ENCODE peak calls at places on chromosomes 16 and 17, in four cellular contexts. One of them, this sample, is unnamed. For H3K36me3 and H3K27me3, the result is how much of the 10 kb centered on the place peaks cover.

GRCh38 chr17:36705651-36706436 is 104.5 kb downstream of the MRM1 start:
- DNase-seq in body of pancreas: peak
- DNase-seq in MM.1S: peak
- DNase-seq in effector memory CD4-positive, alpha-beta T cell: peak
- DNase-seq in this sample: no peak

GRCh38 chr17:1058423-1059130 is 61.6 kb downstream of the TIMM22 start:
- DNase-seq in body of pancreas: peak
- DNase-seq in MM.1S: peak
- DNase-seq in effector memory CD4-positive, alpha-beta T cell: no peak
- DNase-seq in this sample: no peak

GRCh38 chr16:4373909-4374742 is 2.5 kb downstream of the VASN start:
- DNase-seq in MM.1S: no peak
- DNase-seq in body of pancreas: peak
- DNase-seq in effector memory CD4-positive, alpha-beta T cell: no peak
- DNase-seq in this sample: no peak

GRCh38 chr16:85910073-85910853 is 11.3 kb downstream of the IRF8 start:
- DNase-seq in MM.1S: no peak
- DNase-seq in body of pancreas: no peak
- DNase-seq in effector memory CD4-positive, alpha-beta T cell: no peak
- DNase-seq in this sample: no peak

GRCh38 chr16:90047714-90048346 is 28.6 kb upstream of the DBNDD1 start:
- DNase-seq in body of pancreas: no peak
- DNase-seq in effector memory CD4-positive, alpha-beta T cell: no peak
- DNase-seq in MM.1S: no peak
- DNase-seq in this sample: no peak

GRCh38 chr16:22386976-22387375 is 12.6 kb upstream of the CDR2 start:
- DNase-seq in MM.1S: no peak
- DNase-seq in body of pancreas: no peak
- DNase-seq in effector memory CD4-positive, alpha-beta T cell: no peak
- DNase-seq in this sample: no peak

GRCh38 chr17:67751101-67752074 is 33.7 kb downstream of the NOL11 start:
- DNase-seq in body of pancreas: no peak
- DNase-seq in effector memory CD4-positive, alpha-beta T cell: no peak
- DNase-seq in MM.1S: no peak
- DNase-seq in this sample: no peak

GRCh38 chr16:426115-426905 is 861 bp downstream of the RAB11FIP3 start:
- DNase-seq in effector memory CD4-positive, alpha-beta T cell: no peak
- DNase-seq in body of pancreas: peak
- DNase-seq in MM.1S: peak
- DNase-seq in this sample: peak

GRCh38 chr17:30207655-30208054 is 27.8 kb downstream of the SLC6A4 start:
- DNase-seq in body of pancreas: no peak
- DNase-seq in effector memory CD4-positive, alpha-beta T cell: no peak
- DNase-seq in MM.1S: no peak
- DNase-seq in this sample: no peak

GRCh38 chr16:58464047-58464915 is 35.7 kb upstream of the NDRG4 start:
- DNase-seq in body of pancreas: no peak
- DNase-seq in MM.1S: no peak
- DNase-seq in effector memory CD4-positive, alpha-beta T cell: no peak
- DNase-seq in this sample: no peak

GRCh38 chr17:39946551-39947330 is 16.1 kb upstream of the GSDMA start:
- DNase-seq in effector memory CD4-positive, alpha-beta T cell: no peak
- DNase-seq in MM.1S: no peak
- DNase-seq in body of pancreas: no peak
- DNase-seq in this sample: no peak

GRCh38 chr16:20349615-20350014 is 2.9 kb downstream of the UMOD start:
- DNase-seq in MM.1S: no peak
- DNase-seq in effector memory CD4-positive, alpha-beta T cell: no peak
- DNase-seq in body of pancreas: no peak
- DNase-seq in this sample: no peak

GRCh38 chr17:37608369-37609169 is 649 bp downstream of the SYNRG start:
- DNase-seq in MM.1S: peak
- DNase-seq in body of pancreas: no peak
- DNase-seq in effector memory CD4-positive, alpha-beta T cell: peak
- DNase-seq in this sample: peak

DNA sequence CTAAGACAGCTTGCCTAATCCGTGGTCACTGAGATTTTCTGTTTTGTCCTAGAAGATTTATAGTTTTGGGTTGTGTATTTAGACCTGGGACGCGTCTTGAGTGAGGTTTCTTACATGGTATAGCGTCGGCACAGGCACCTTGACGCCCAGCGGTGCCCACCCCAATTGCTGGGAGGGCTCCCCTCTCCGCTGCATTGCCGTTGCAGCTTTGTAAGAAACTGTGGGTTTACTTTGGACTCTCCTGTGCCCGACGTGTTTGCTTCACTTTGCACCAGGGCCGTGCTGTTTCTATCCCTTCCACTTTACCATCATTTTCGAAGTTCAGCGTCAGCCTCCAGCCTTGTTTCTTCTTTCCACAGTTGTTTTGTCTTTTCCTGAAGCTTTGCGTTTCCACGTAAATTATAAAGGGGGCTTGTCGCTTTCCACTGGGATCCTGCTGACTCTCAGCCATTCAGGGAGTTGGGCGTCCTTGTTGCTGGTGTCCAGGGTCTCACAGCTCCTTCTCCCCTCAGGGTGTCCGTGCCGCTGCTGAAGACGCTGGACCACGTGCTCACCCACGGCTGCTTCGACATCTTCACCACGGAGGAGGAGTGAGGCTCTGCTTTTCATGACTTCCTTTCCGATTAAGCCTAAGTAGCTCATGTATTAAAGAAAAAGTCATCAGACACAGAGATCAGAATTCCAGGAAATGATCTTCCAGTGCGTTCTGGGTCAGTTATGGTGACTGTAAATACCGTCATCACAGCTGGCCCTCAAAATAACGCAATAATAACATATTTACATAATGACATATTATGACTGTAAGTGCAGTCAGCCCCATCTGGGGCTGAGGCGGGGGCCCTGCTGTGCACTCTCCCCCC is 92.6 kb upstream of the ZNF750 start:
- DNase-seq in effector memory CD4-positive, alpha-beta T cell: no peak
- DNase-seq in MM.1S: no peak
- DNase-seq in body of pancreas: no peak
- DNase-seq in this sample: no peak
- H3K36me3 ChIP-seq in effector memory CD4-positive, alpha-beta T cell: half or more
- H3K36me3 ChIP-seq in MM.1S: under half
- H3K36me3 ChIP-seq in body of pancreas: under half
- H3K36me3 ChIP-seq in this sample: under half

GRCh38 chr17:44315760-44316731 is 7.6 kb downstream of the RUNDC3A start:
- DNase-seq in effector memory CD4-positive, alpha-beta T cell: no peak
- DNase-seq in body of pancreas: no peak
- DNase-seq in MM.1S: no peak
- DNase-seq in this sample: no peak

GRCh38 chr17:44317545-44317944 is 7.1 kb downstream of the SLC25A39 start:
- DNase-seq in body of pancreas: no peak
- DNase-seq in MM.1S: no peak
- DNase-seq in effector memory CD4-positive, alpha-beta T cell: no peak
- DNase-seq in this sample: no peak

GRCh38 chr17:44314031-44314430 is 5.6 kb downstream of the RUNDC3A start:
- DNase-seq in body of pancreas: no peak
- DNase-seq in MM.1S: no peak
- DNase-seq in effector memory CD4-positive, alpha-beta T cell: no peak
- DNase-seq in this sample: no peak

GRCh38 chr17:44314524-44314868 is 6.1 kb downstream of the RUNDC3A start:
- DNase-seq in MM.1S: no peak
- DNase-seq in body of pancreas: no peak
- DNase-seq in effector memory CD4-positive, alpha-beta T cell: no peak
- DNase-seq in this sample: no peak

DNA sequence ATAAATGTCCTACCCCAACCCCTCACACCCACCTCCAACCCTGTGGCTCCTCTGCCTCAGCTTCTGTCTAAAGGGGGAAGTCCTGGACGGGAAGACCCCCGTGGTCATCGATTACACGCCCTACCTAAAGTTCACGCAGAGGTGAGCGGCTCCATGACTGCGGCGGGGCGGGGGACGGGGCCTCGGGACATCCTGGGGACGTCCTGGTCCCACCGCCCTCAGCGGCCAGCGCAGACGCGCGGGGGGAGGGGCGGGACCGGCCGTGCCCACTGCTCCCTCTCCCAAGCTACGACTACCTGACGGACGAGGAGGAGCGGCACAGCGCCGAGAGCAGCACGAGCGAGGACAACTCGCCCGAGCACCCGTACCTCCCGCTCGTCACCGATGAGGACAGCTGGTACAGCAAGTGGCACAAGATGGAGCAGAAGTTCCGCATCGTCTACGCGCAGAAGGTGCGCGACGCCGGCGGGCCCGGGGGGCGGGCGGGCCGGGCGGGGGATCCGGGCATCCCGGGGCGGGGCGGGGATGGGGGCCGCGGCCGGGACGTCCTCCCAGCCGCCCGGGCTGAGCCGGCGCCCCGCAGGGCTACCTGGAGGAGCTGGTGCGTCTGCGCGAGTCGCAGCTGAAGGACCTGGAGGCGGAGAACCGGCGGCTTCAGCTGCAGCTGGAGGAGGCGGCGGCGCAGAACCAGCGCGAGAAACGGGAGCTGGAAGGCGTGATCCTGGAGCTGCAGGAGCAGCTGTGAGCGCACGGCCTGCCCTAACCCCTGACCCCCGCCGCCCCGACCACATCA is 6.7 kb downstream of the RUNDC3A start:
- DNase-seq in MM.1S: peak
- DNase-seq in body of pancreas: peak
- DNase-seq in effector memory CD4-positive, alpha-beta T cell: peak
- DNase-seq in this sample: no peak
- H3K27me3 ChIP-seq in MM.1S: under half
- H3K27me3 ChIP-seq in body of pancreas: under half
- H3K27me3 ChIP-seq in effector memory CD4-positive, alpha-beta T cell: under half
- H3K27me3 ChIP-seq in this sample: under half

DNA sequence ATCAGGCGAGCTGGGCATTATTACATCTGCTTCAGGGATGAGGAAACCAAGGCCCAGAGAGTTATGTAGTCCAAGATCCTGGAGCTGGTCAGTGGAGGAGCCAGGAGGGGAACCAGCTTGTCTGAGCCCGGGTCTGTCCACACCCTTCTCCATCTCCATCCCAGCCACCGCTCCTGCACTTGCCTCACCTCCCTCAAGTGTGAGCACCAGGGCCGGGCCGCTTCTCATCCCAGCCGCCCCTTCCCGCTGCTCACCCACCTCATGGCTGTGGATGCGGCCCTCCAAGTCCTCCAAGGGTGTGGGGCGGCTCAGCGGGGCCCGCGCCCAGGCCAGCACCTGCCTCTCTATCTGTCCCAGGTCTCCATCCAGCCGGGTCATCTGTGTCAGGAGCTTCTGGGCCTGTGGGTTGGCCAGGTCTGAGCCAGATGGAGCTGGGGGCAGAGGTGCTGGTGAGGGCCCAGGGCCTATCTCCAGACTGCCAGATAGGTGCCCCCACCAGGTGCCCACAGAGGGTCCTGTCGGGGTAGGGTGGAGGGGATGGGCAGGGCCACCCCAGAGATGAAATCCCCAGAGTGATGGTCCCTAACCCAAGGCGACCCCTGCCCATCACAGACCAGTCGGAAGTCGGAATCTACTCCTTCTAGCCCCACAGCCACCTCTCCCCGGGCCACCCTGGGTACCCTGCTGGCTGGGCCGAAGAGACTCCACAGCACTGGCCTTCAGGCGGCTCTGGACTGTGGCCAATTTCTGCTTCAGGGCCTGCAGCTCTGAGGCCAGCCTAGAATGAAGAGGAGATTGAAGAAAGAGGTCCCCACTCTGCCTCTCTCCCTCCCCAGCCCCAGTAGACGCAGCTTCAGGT is 9.4 kb downstream of the EVPL start:
- DNase-seq in effector memory CD4-positive, alpha-beta T cell: no peak
- DNase-seq in body of pancreas: no peak
- DNase-seq in MM.1S: no peak
- DNase-seq in this sample: no peak
- H3K36me3 ChIP-seq in effector memory CD4-positive, alpha-beta T cell: under half
- H3K36me3 ChIP-seq in body of pancreas: under half
- H3K36me3 ChIP-seq in MM.1S: under half
- H3K36me3 ChIP-seq in this sample: under half

GRCh38 chr17:38667099-38667786 is 7.5 kb downstream of the EPOP start:
- DNase-seq in MM.1S: peak
- DNase-seq in effector memory CD4-positive, alpha-beta T cell: peak
- DNase-seq in body of pancreas: peak
- DNase-seq in this sample: no peak

GRCh38 chr17:38671939-38672720 is 2.6 kb downstream of the EPOP start:
- DNase-seq in body of pancreas: no peak
- DNase-seq in effector memory CD4-positive, alpha-beta T cell: no peak
- DNase-seq in MM.1S: no peak
- DNase-seq in this sample: no peak

GRCh38 chr17:38672788-38673713 is 1.7 kb downstream of the EPOP start:
- DNase-seq in body of pancreas: no peak
- DNase-seq in effector memory CD4-positive, alpha-beta T cell: no peak
- DNase-seq in MM.1S: no peak
- DNase-seq in this sample: no peak

GRCh38 chr17:38667787-38668122 is 7.0 kb downstream of the EPOP start:
- DNase-seq in MM.1S: no peak
- DNase-seq in effector memory CD4-positive, alpha-beta T cell: no peak
- DNase-seq in body of pancreas: no peak
- DNase-seq in this sample: no peak

DNA sequence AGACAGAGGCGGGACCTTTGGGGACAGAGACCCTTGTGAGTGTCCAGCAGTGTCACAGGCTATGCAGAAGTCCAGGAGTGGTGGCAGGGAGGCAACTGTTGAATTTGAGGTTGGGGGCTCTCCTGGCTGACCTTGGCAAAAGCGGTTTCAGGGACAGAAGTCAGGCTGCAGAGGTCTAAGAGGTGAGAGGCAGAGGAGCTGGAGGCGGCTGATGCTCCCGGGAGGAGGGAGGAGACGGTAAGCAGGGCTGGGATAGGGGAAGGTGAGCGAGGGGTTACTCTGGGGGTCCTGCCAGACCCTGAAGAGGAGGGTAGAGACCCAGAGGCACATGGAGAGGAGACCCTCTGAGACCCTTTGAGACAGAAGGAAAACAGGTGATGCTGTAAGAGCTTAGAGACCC is 5.2 kb downstream of the EPOP start:
- DNase-seq in MM.1S: no peak
- DNase-seq in body of pancreas: no peak
- DNase-seq in effector memory CD4-positive, alpha-beta T cell: no peak
- DNase-seq in this sample: no peak
- H3K27me3 ChIP-seq in MM.1S: under half
- H3K27me3 ChIP-seq in body of pancreas: under half
- H3K27me3 ChIP-seq in effector memory CD4-positive, alpha-beta T cell: under half
- H3K27me3 ChIP-seq in this sample: under half

GRCh38 chr17:81901167-81902022 is 643 bp upstream of the NPB start:
- DNase-seq in effector memory CD4-positive, alpha-beta T cell: no peak
- DNase-seq in MM.1S: no peak
- DNase-seq in body of pancreas: no peak
- DNase-seq in this sample: no peak

GRCh38 chr17:81903415-81903831 is 1.4 kb downstream of the NPB start:
- DNase-seq in effector memory CD4-positive, alpha-beta T cell: no peak
- DNase-seq in body of pancreas: no peak
- DNase-seq in MM.1S: no peak
- DNase-seq in this sample: no peak

GRCh38 chr17:81902653-81903414 is 796 bp downstream of the NPB start:
- DNase-seq in effector memory CD4-positive, alpha-beta T cell: no peak
- DNase-seq in body of pancreas: no peak
- DNase-seq in MM.1S: no peak
- DNase-seq in this sample: no peak

GRCh38 chr17:81900181-81900820 is 1.7 kb upstream of the NPB start:
- DNase-seq in MM.1S: no peak
- DNase-seq in effector memory CD4-positive, alpha-beta T cell: no peak
- DNase-seq in body of pancreas: no peak
- DNase-seq in this sample: no peak

GRCh38 chr17:81902023-81902652 is at the start of gene NPB:
- DNase-seq in body of pancreas: no peak
- DNase-seq in effector memory CD4-positive, alpha-beta T cell: no peak
- DNase-seq in MM.1S: no peak
- DNase-seq in this sample: no peak
- H3K36me3 ChIP-seq in body of pancreas: under half
- H3K36me3 ChIP-seq in effector memory CD4-positive, alpha-beta T cell: under half
- H3K36me3 ChIP-seq in MM.1S: under half
- H3K36me3 ChIP-seq in this sample: under half

GRCh38 chr17:41004397-41004796 is 4.5 kb downstream of the KRTAP3-1 start:
- DNase-seq in MM.1S: no peak
- DNase-seq in body of pancreas: no peak
- DNase-seq in effector memory CD4-positive, alpha-beta T cell: no peak
- DNase-seq in this sample: no peak
- H3K27me3 ChIP-seq in MM.1S: under half
- H3K27me3 ChIP-seq in body of pancreas: under half
- H3K27me3 ChIP-seq in effector memory CD4-positive, alpha-beta T cell: under half
- H3K27me3 ChIP-seq in this sample: under half